ENCODE peak calls at places on chromosome 12, in five cellular contexts. M, P, F, O and X are unnamed samples.

GRCh38 chr12:124938066-124938465 is 23.6 kb upstream of the UBC start:
- DNase-seq in M (no peak), O (no peak), P (no peak), F (no peak), X (no peak)

GRCh38 chr12:30399859-30400258 is 295.8 kb downstream of the IPO8 start:
- DNase-seq in P (no peak), F (no peak), O (no peak), M (no peak), X (no peak)

GRCh38 chr12:66190519-66191406 is 1.7 kb downstream of the IRAK3 start:
- DNase-seq in M (no peak), F (no peak), P (no peak), O (peak; percentile 53), X (no peak)

GRCh38 chr12:51270067-51270846 is at the start of gene SMAGP:
- DNase-seq in F (peak; percentile 90), O (peak; percentile 36), M (no peak), P (peak; percentile 94), X (peak; percentile 28)

GRCh38 chr12:55666508-55666907 is 29.8 kb downstream of the OR10P1 start:
- DNase-seq in M (no peak), O (no peak), F (no peak), P (no peak), X (no peak)

GRCh38 chr12:124387510-124387855 is 92.6 kb downstream of the RFLNA start:
- DNase-seq in M (no peak), F (no peak), O (no peak), P (no peak), X (no peak)

GRCh38 chr12:131788070-131788469 is 40.1 kb upstream of the MMP17 start:
- DNase-seq in F (no peak), O (no peak), M (no peak), P (no peak), X (no peak)

GRCh38 chr12:76882367-76882766 is 3.5 kb upstream of the CSRP2 start:
- DNase-seq in P (no peak), M (no peak), F (no peak), O (no peak), X (no peak)

GRCh38 chr12:77940011-77940423 is 109.3 kb downstream of the NAV3 start:
- DNase-seq in F (no peak), P (no peak), O (peak; percentile 94), M (peak; percentile 85), X (no peak)

GRCh38 chr12:49967042-49967776 is 5.5 kb downstream of the AQP5 start:
- DNase-seq in O (peak; percentile 89), F (peak; percentile 90), P (peak; percentile 99), M (peak; percentile 71), X (peak; percentile 88)

GRCh38 chr12:93778306-93778705 is 101.1 kb downstream of the CRADD start:
- DNase-seq in M (no peak), F (no peak), O (peak; percentile 90), P (no peak), X (no peak)

GRCh38 chr12:49049566-49050224 is 10.9 kb downstream of the KMT2D start:
- DNase-seq in M (no peak), O (peak; percentile 74), P (no peak), F (no peak), X (no peak)

GRCh38 chr12:27821259-27821973 is 41.4 kb upstream of the MANSC4 start:
- DNase-seq in F (peak; percentile 61), P (no peak), O (peak; percentile 93), M (peak; percentile 77), X (no peak)

GRCh38 chr12:8914716-8915526 is 612 bp downstream of the PHC1 start:
- DNase-seq in M (no peak), O (peak; percentile 60), P (peak; percentile 86), F (peak; percentile 85), X (peak; percentile 37)

GRCh38 chr12:89253483-89253882 is 98.8 kb downstream of the DUSP6 start:
- DNase-seq in M (no peak), P (no peak), F (no peak), O (no peak), X (no peak)

GRCh38 chr12:9928607-9929006 is 3.6 kb downstream of the CLEC2A start:
- DNase-seq in P (no peak), F (no peak), M (no peak), O (no peak), X (no peak)

GRCh38 chr12:111257435-111257902 is 111.4 kb downstream of the PHETA1 start:
- DNase-seq in M (no peak), P (no peak), F (no peak), O (no peak), X (no peak)

GRCh38 chr12:49365542-49365941 is 1.7 kb upstream of the SPATS2 start:
- DNase-seq in P (no peak), F (no peak), M (no peak), O (peak; percentile 85), X (no peak)

GRCh38 chr12:118064608-118065007 is 3.6 kb upstream of the WSB2 start:
- DNase-seq in M (no peak), P (no peak), F (peak; percentile 46), O (no peak), X (no peak)

GRCh38 chr12:69792533-69792932 is 32.5 kb upstream of the MYRFL start:
- DNase-seq in M (no peak), F (no peak), O (peak; percentile 1), P (no peak), X (no peak)

GRCh38 chr12:25861226-25861625 is 97.3 kb upstream of the RASSF8 start:
- DNase-seq in O (no peak), P (no peak), F (no peak), M (no peak), X (no peak)

GRCh38 chr12:15701721-15702156 is 87.4 kb downstream of the EPS8 start:
- DNase-seq in O (peak; percentile 75), M (no peak), P (no peak), F (no peak), X (no peak)

GRCh38 chr12:96233168-96233567 is 39.0 kb downstream of the ELK3 start:
- DNase-seq in O (no peak), M (no peak), P (no peak), F (no peak), X (no peak)

GRCh38 chr12:87171356-87171755 is 857.8 kb downstream of the C12orf50 start:
- DNase-seq in O (no peak), P (no peak), F (no peak), M (no peak), X (no peak)
- TF ChIP-seq CTCF in O (no peak), P (no peak), F (no peak), M (no peak), X (no peak)

GRCh38 chr12:17528394-17528793 is 561.6 kb downstream of the RERGL start:
- DNase-seq in F (no peak), P (no peak), O (no peak), M (no peak), X (no peak)
- TF ChIP-seq CTCF in F (no peak), P (no peak), O (no peak), M (no peak), X (no peak)

DNA sequence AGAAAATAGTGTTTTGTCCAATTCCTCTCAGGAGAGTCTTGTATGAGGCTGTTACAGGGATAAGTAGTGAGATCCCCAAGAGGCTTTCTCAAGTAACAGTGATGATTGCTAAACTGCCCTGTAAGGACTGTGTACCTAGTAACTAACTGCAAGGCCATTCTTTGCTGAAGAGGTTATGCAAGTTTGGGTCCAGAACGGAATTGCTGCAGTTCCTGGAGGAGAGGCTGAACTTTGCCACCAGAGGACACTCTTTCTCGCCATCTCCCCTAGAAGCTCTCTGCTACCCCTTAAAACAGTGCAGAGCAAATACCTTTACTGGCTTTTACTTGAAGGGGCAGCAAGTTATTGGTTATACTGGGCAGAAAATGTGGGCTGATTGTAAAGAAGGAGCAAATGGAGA is 180.0 kb downstream of the RBM19 start:
- DNase-seq in P (no peak), O (no peak), M (no peak), F (no peak), X (no peak)
- TF ChIP-seq CTCF in P (no peak), O (no peak), M (peak; percentile 44), F (no peak), X (no peak)

GRCh38 chr12:97288526-97288925 is 174.1 kb upstream of the RMST start:
- DNase-seq in O (no peak), P (no peak), F (no peak), M (no peak), X (no peak)

GRCh38 chr12:97283297-97283696 is 179.3 kb upstream of the RMST start:
- DNase-seq in P (no peak), O (no peak), M (no peak), F (no peak), X (no peak)
- TF ChIP-seq CTCF in P (no peak), O (no peak), M (peak; percentile 41), F (peak; percentile 48), X (no peak)

DNA sequence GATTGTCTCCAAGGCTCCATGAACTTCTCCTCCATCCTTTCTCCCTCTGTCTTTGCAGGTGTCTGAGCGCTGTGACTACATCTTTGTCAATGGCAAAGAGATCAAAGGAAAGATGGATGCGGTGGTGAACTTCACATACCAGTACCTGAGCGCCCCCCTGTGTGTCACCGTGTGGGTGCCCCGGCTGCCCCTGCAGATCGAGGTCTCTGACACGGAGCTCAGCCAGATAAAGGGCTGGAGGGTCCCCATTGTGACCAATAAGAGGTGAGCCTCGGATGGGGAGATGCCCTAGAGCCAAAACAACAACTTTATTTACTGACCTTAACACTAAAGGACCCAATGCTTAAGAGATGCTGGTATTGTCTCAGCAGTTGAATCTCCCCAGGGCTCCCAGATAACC is 130.0 kb downstream of the SLC15A4 start:
- DNase-seq in P (no peak), F (no peak), O (no peak), M (no peak), X (no peak)
- TF ChIP-seq CTCF in P (no peak), F (no peak), O (no peak), M (no peak), X (no peak)